ENCODE peak calls at places on chromosomes 3 and 15, in nine cellular contexts. G is osteocyte; C is skeletal muscle cell; U is stimulated activated CD4-positive, alpha-beta T cell treated with anti-CD3 and anti-CD28 coated beads, Interleukin-12 subunit alpha, Interleukin-12 subunit beta, amount 100 ng/mL, for 4 hours; A is caudate nucleus; T is left ventricle myocardium superior; S is GM03348; R is endodermal cell; L is T-helper 2 cell. E is an unnamed sample.

GRCh38 chr3:134511500-134511899 is 25.6 kb downstream of the CEP63 start:
- DNase-seq in G (no peak), C (no peak), L (no peak), A (no peak), U (no peak), S (no peak), R (no peak), T (no peak), E (no peak)

GRCh38 chr15:31365655-31366127 is 39.1 kb downstream of the KLF13 start:
- DNase-seq in C (peak), L (peak), U (peak), R (peak), A (peak), S (peak), T (peak), G (no peak), E (peak)

GRCh38 chr15:77702211-77702957 is 69.7 kb upstream of the LINGO1 start:
- DNase-seq in S (peak), U (no peak), T (no peak), C (no peak), A (no peak), R (peak), G (no peak), L (no peak), E (peak)

GRCh38 chr3:157351981-157352380 is 84.7 kb upstream of the PTX3 start:
- DNase-seq in T (no peak), U (no peak), G (no peak), C (no peak), R (no peak), A (no peak), S (no peak), L (no peak), E (no peak)

GRCh38 chr15:90419738-90420487 is 31.9 kb downstream of the IQGAP1 start:
- DNase-seq in R (no peak), U (no peak), T (no peak), S (peak), L (no peak), C (peak), A (no peak), G (no peak), E (peak)

GRCh38 chr3:173396191-173397041 is 1.1 kb upstream of the NLGN1 start:
- DNase-seq in U (no peak), L (no peak), R (peak), A (peak), S (no peak), C (no peak), G (no peak), T (peak), E (peak)

GRCh38 chr3:122774564-122774963 is 19.1 kb downstream of the HSPBAP1 start:
- DNase-seq in A (no peak), U (no peak), S (peak), G (no peak), R (no peak), C (no peak), L (no peak), T (no peak), E (peak)

GRCh38 chr3:72031581-72031980 is 246.6 kb upstream of the PROK2 start:
- DNase-seq in L (no peak), S (peak), C (no peak), U (no peak), G (no peak), A (peak), R (no peak), T (peak), E (peak)

GRCh38 chr3:66473181-66473580 is 27.6 kb downstream of the LRIG1 start:
- DNase-seq in R (no peak), L (no peak), U (no peak), S (no peak), G (no peak), A (no peak), T (no peak), C (no peak), E (peak)

GRCh38 chr3:45611619-45612018 is 17.1 kb downstream of the LIMD1 start:
- DNase-seq in L (no peak), A (peak), G (no peak), R (no peak), S (no peak), C (no peak), U (no peak), T (no peak), E (no peak)

GRCh38 chr15:90610220-90610619 is 80.5 kb downstream of the CRTC3 start:
- DNase-seq in G (no peak), T (no peak), A (no peak), U (no peak), S (peak), L (no peak), R (no peak), C (no peak), E (peak)

GRCh38 chr3:190892328-190893011 is 30.0 kb upstream of the GMNC start:
- DNase-seq in T (no peak), A (no peak), C (no peak), L (no peak), R (peak), U (no peak), G (no peak), S (no peak), E (no peak)

GRCh38 chr15:39728844-39729243 is 53.8 kb downstream of the FSIP1 start:
- DNase-seq in C (no peak), R (no peak), U (no peak), A (no peak), S (no peak), G (no peak), T (no peak), L (no peak), E (peak)

GRCh38 chr3:23442598-23443383 is 239.7 kb downstream of the UBE2E2 start:
- DNase-seq in R (no peak), T (no peak), C (peak), A (no peak), S (no peak), G (no peak), U (no peak), L (no peak), E (peak)

GRCh38 chr15:69421498-69421897 is 7.3 kb downstream of the KIF23 start:
- DNase-seq in S (no peak), C (no peak), T (no peak), L (no peak), G (no peak), A (no peak), R (no peak), U (no peak), E (peak)

GRCh38 chr3:182837855-182838454 is 44.7 kb downstream of the ATP11B start:
- DNase-seq in G (no peak), L (no peak), A (no peak), R (no peak), S (peak), U (no peak), C (peak), T (no peak), E (peak)

GRCh38 chr15:78927077-78927790 is 17.6 kb downstream of the CTSH start:
- DNase-seq in G (no peak), U (no peak), T (no peak), C (no peak), S (no peak), A (no peak), R (peak), L (no peak), E (no peak)

GRCh38 chr3:149376728-149377407 is 581 bp downstream of the TM4SF1 start:
- DNase-seq in A (no peak), S (peak), R (no peak), U (no peak), L (no peak), C (no peak), T (no peak), G (no peak), E (peak)

GRCh38 chr3:133749427-133750200 is 3.4 kb downstream of the TF start:
- DNase-seq in T (no peak), A (no peak), G (no peak), L (no peak), C (no peak), R (no peak), S (no peak), U (no peak), E (no peak)

GRCh38 chr3:69250014-69250413 is 127.6 kb upstream of the LMOD3 start:
- DNase-seq in G (no peak), T (no peak), S (no peak), U (peak), R (peak), C (no peak), A (peak), L (peak), E (no peak)

GRCh38 chr3:42502429-42503250 is at the start of gene VIPR1:
- DNase-seq in C (no peak), U (peak), R (peak), S (peak), G (peak), L (peak), A (peak), T (peak), E (peak)

GRCh38 chr3:264394-265156 is 68.0 kb downstream of the CHL1 start:
- DNase-seq in C (peak), R (no peak), L (no peak), T (no peak), U (no peak), S (no peak), G (no peak), A (no peak), E (no peak)

GRCh38 chr3:66402596-66403267 is 98.1 kb downstream of the LRIG1 start:
- DNase-seq in L (no peak), U (no peak), R (peak), G (no peak), S (peak), T (no peak), A (no peak), C (no peak), E (no peak)

GRCh38 chr3:52109556-52110380 is 44.5 kb downstream of the POC1A start:
- DNase-seq in T (no peak), A (no peak), U (no peak), G (no peak), R (no peak), C (no peak), L (no peak), S (no peak), E (no peak)